ENCODE peak calls at places on chromosomes 7 and 10, in four cellular contexts. S is GM12865, Z is left ventricle myocardium inferior, N is EH. G is an unnamed sample.

GRCh38 chr10:34507217-34507616 is 307.9 kb downstream of the PARD3 start:
- DNase-seq in S (no peak), Z (no peak), N (no peak), G (no peak)

GRCh38 chr10:119042169-119042568 is 12.7 kb downstream of the NANOS1 start:
- DNase-seq in Z (no peak), S (no peak), N (no peak), G (no peak)

GRCh38 chr10:1401056-1401965 is 336.0 kb downstream of the ADARB2 start:
- DNase-seq in N (no peak), S (no peak), Z (no peak), G (no peak)

GRCh38 chr7:91759205-91759863 is 121.2 kb downstream of the MTERF1 start:
- DNase-seq in Z (no peak), S (peak), N (peak), G (no peak)

GRCh38 chr10:31936933-31937332 is 8.3 kb upstream of the ARHGAP12 start:
- DNase-seq in S (no peak), N (no peak), Z (no peak), G (no peak)

GRCh38 chr7:55493416-55493815 is 78.9 kb downstream of the VOPP1 start:
- DNase-seq in S (no peak), N (peak), Z (no peak), G (peak)

GRCh38 chr7:139914861-139915300 is 85.8 kb downstream of the TBXAS1 start:
- DNase-seq in N (peak), S (no peak), Z (no peak), G (no peak)

GRCh38 chr10:98748298-98748697 is 301.6 kb upstream of the HPS1 start:
- DNase-seq in S (peak), Z (no peak), N (peak), G (peak)

GRCh38 chr7:88759216-88759955 is at the start of gene ZNF804B:
- DNase-seq in Z (peak), S (no peak), N (no peak), G (peak)

GRCh38 chr7:137592232-137592896 is 248.8 kb upstream of the PTN start:
- DNase-seq in Z (peak), S (peak), N (peak), G (peak)

GRCh38 chr10:71638087-71638576 is 81.4 kb downstream of the C10orf105 start:
- DNase-seq in N (no peak), Z (no peak), S (no peak), G (no peak)

GRCh38 chr7:70153946-70154345 is 555.7 kb downstream of the AUTS2 start:
- DNase-seq in N (no peak), Z (no peak), S (no peak), G (no peak)

GRCh38 chr7:112233048-112233697 is 26.7 kb downstream of the ZNF277 start:
- DNase-seq in N (no peak), S (no peak), Z (no peak), G (no peak)

GRCh38 chr10:85976267-85976793 is 390.3 kb downstream of the GRID1 start:
- DNase-seq in N (no peak), S (peak), Z (no peak), G (no peak)

GRCh38 chr10:80253266-80253962 is 36.0 kb downstream of the MAT1A start:
- DNase-seq in N (no peak), Z (no peak), S (peak), G (no peak)

GRCh38 chr10:97422921-97423420 is 3.0 kb upstream of the PGAM1 start:
- DNase-seq in S (peak), N (peak), Z (no peak), G (peak)

GRCh38 chr7:68176974-68177373 is 1180.3 kb downstream of the TYW1 start:
- DNase-seq in Z (peak), N (peak), S (peak), G (peak)

GRCh38 chr7:90320801-90321494 is at the start of gene FAM237B:
- DNase-seq in N (peak), Z (no peak), S (no peak), G (peak)

GRCh38 chr10:23871211-23871610 is 337.7 kb upstream of the KIAA1217 start:
- DNase-seq in S (peak), Z (no peak), N (no peak), G (no peak)

GRCh38 chr7:124462249-124462648 is 303.3 kb downstream of the GPR37 start:
- DNase-seq in N (peak), S (no peak), Z (no peak), G (no peak)

GRCh38 chr10:126417220-126417825 is 29.0 kb upstream of the ADAM12 start:
- DNase-seq in S (no peak), N (peak), Z (no peak), G (no peak)

GRCh38 chr7:15086882-15087281 is 184.3 kb upstream of the DGKB start:
- DNase-seq in Z (no peak), N (no peak), S (no peak), G (no peak)

GRCh38 chr10:96690755-96691730 is 29.3 kb downstream of the PIK3AP1 start:
- DNase-seq in Z (no peak), S (peak), N (peak), G (peak)

GRCh38 chr7:29447828-29448227 is 115.8 kb upstream of the PRR15 start:
- DNase-seq in Z (no peak), S (no peak), N (no peak), G (no peak)

GRCh38 chr10:64873088-64873487 is 1351.9 kb downstream of the REEP3 start:
- DNase-seq in S (no peak), N (no peak), Z (no peak), G (no peak)

GRCh38 chr7:32579776-32580175 is 84.5 kb downstream of the AVL9 start:
- DNase-seq in N (no peak), Z (no peak), S (no peak), G (no peak)

GRCh38 chr7:39622609-39623311 is 612 bp upstream of the RALA start:
- DNase-seq in S (no peak), Z (no peak), N (no peak), G (no peak)

GRCh38 chr7:64558781-64559180 is 4.1 kb downstream of the ZNF680 start:
- DNase-seq in S (no peak), N (no peak), Z (no peak), G (no peak)

GRCh38 chr10:71302874-71303568 is 16.0 kb upstream of the SLC29A3 start:
- DNase-seq in N (peak), S (peak), Z (no peak), G (peak)

GRCh38 chr10:5446390-5446926 is 34.1 kb downstream of the NET1 start:
- DNase-seq in Z (peak), S (peak), N (peak), G (peak)

GRCh38 chr7:2242541-2243482 is 786 bp downstream of the NUDT1 start:
- DNase-seq in Z (no peak), S (peak), N (peak), G (peak)

G was measured in GM03348.